ENCODE peak calls at places on chromosomes 4 and X, in ten cellular contexts. P is fibroblast of lung; V is left lung; L is neural progenitor cell; K is sigmoid colon; A is HCT116; N is MM.1S; W is spleen; H is CD8-positive, alpha-beta T cell; X is IMR-90. R is an unnamed sample.
A peak's percentile ranks its signal among the peaks of the same experiment; 100 is the strongest.

GRCh38 chr4:123102897-123103489 is 180.6 kb upstream of the NUDT6 start:
- DNase-seq in P (peak; percentile 79), V (no peak), L (peak; percentile 44), K (no peak), A (peak; percentile 19), N (peak; percentile 31), W (no peak), H (no peak), X (peak; percentile 69), R (no peak)

GRCh38 chrX:66833426-66833825 is 194.5 kb upstream of the EDA2R start:
- DNase-seq in P (no peak), V (no peak), L (no peak), K (no peak), A (no peak), N (no peak), W (no peak), H (no peak), X (no peak), R (no peak)

GRCh38 chrX:53594354-53594753 is 92.2 kb downstream of the HUWE1 start:
- DNase-seq in P (peak; percentile 5), V (no peak), L (no peak), K (no peak), A (no peak), N (no peak), W (no peak), H (no peak), X (peak; percentile 70), R (no peak)

GRCh38 chrX:18793601-18794089 is 86.2 kb downstream of the PPEF1 start:
- DNase-seq in P (peak; percentile 1), V (no peak), L (peak; percentile 77), K (no peak), A (no peak), N (no peak), W (no peak), H (no peak), X (no peak), R (no peak)

GRCh38 chr4:81606796-81607550 is 135.3 kb upstream of the RASGEF1B start:
- DNase-seq in P (peak; percentile 45), V (peak; percentile 36), L (no peak), K (no peak), A (no peak), N (no peak), W (no peak), H (no peak), X (no peak), R (no peak)

GRCh38 chr4:576991-577498 is 950 bp upstream of the TMEM271 start:
- DNase-seq in P (no peak), V (no peak), L (peak; percentile 36), K (no peak), A (no peak), N (no peak), W (peak; percentile 43), H (no peak), X (no peak), R (no peak)

GRCh38 chr4:173237722-173238121 is 69.1 kb downstream of the GALNT7 start:
- DNase-seq in P (no peak), V (no peak), L (no peak), K (no peak), A (no peak), N (no peak), W (no peak), H (no peak), X (no peak), R (no peak)

GRCh38 chr4:3783691-3784306 is 17.6 kb downstream of the ADRA2C start:
- DNase-seq in P (no peak), V (no peak), L (peak; percentile 75), K (no peak), A (no peak), N (no peak), W (no peak), H (no peak), X (no peak), R (no peak)

GRCh38 chrX:44570524-44570923 is 27.9 kb upstream of the FUNDC1 start:
- DNase-seq in P (peak; percentile 54), V (no peak), L (no peak), K (no peak), A (no peak), N (no peak), W (no peak), H (no peak), X (peak; percentile 28), R (no peak)

GRCh38 chr4:76449824-76450223 is 14.8 kb downstream of the SHROOM3 start:
- DNase-seq in P (peak; percentile 9), V (no peak), L (peak; percentile 39), K (no peak), A (no peak), N (no peak), W (no peak), H (no peak), X (no peak), R (no peak)

GRCh38 chr4:39947963-39948362 is 29.7 kb downstream of the PDS5A start:
- DNase-seq in P (no peak), V (no peak), L (no peak), K (no peak), A (no peak), N (no peak), W (no peak), H (no peak), X (no peak), R (no peak)

GRCh38 chr4:4937926-4938325 is 78.5 kb downstream of the MSX1 start:
- DNase-seq in P (no peak), V (no peak), L (no peak), K (no peak), A (no peak), N (no peak), W (no peak), H (no peak), X (no peak), R (no peak)

GRCh38 chrX:10633722-10634121 is 13.3 kb upstream of the MID1 start:
- DNase-seq in P (peak; percentile 88), V (no peak), L (no peak), K (peak; percentile 74), A (peak; percentile 77), N (no peak), W (no peak), H (no peak), X (peak; percentile 95), R (no peak)

GRCh38 chrX:10636851-10637250 is 16.5 kb upstream of the MID1 start:
- DNase-seq in P (peak; percentile 30), V (no peak), L (no peak), K (no peak), A (no peak), N (no peak), W (no peak), H (no peak), X (no peak), R (no peak)

GRCh38 chrX:10636337-10636736 is 16.0 kb upstream of the MID1 start:
- DNase-seq in P (peak; percentile 78), V (no peak), L (peak; percentile 55), K (no peak), A (peak; percentile 59), N (no peak), W (no peak), H (no peak), X (peak; percentile 68), R (no peak)

GRCh38 chrX:10631416-10632145 is 11.2 kb upstream of the MID1 start:
- DNase-seq in P (no peak), V (no peak), L (no peak), K (no peak), A (no peak), N (no peak), W (no peak), H (no peak), X (peak; percentile 54), R (no peak)

DNA sequence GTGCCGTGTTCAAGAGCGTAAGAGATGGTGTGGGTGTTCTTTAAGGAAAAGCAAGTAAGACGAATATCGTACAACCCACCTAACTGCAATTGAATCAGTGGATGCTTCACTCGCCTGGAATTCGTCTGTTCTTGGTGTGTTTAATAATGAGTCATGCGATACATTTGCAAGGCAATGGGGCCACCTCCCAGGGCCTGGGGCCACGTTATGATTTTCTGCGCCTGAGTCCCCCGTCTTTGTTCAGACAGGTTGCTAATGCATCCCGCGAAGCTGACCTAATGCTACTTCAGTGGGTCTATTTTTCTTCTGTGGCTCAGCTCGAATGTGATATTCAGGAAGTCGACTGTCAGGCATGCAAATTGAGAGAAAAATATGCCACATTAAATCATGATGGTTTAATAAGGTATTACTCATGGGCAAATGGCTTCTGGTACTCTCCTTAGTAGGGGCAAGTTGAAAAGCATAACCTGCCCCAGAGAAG is 14.3 kb upstream of the MID1 start:
- DNase-seq in P (peak; percentile 78), V (no peak), L (no peak), K (no peak), A (peak; percentile 81), N (no peak), W (no peak), H (no peak), X (peak; percentile 94), R (no peak)
- H3K27ac ChIP-seq in P (peak overlapping the region; percentile 48), V (no peak overlapping the region), L (no peak overlapping the region), K (peak overlapping the region; percentile 77), A (peak overlapping the region; percentile 93), N (no peak overlapping the region), W (no peak overlapping the region), H (no peak overlapping the region), X (peak overlapping the region; percentile 62), R (no peak overlapping the region)

DNA sequence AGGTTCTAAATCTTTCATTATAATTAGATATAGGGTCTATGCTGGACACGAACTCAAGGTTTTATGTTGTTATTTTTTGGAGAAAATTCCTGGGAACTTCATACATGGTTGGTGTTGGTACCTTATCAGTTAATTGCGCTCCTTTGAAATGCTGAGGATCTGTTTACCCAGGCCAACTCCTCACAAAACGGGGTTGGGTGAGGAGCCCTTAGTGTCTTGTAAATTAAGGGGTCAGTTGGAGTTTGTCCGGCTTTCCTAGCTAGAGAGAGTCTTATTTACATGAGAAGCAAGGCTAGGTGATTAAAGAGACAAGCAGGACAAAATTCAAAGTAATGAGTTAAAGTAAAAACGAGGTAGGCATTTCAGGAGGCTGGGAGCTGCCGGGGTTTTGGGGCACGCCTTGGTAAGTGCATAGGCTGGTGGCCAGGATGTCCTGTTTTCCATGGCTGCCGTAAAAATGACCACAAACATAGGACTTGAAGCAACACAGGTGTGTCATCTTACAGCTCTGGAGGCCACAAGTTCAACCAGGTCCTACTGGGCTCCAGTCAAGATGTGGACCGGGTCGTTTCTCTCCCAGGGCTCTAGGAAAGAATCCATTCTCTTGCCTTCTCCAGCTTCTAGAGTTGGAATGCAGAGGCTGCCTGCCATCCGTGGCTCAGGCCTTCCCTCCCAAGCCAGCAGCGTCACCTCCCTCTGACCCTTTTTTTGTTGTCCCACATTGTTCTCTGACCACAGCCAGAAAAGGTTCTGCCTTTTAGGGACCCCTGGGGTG is 19.8 kb downstream of the PSAPL1 start:
- DNase-seq in P (no peak), V (peak; percentile 7), L (no peak), K (peak; percentile 4), A (no peak), N (no peak), W (no peak), H (no peak), X (no peak), R (peak; percentile 36)
- H3K4me3 ChIP-seq in P (no peak overlapping the region), V (no peak overlapping the region), L (no peak overlapping the region), K (no peak overlapping the region), A (no peak overlapping the region), N (no peak overlapping the region), W (no peak overlapping the region), H (no peak overlapping the region), X (no peak overlapping the region), R (no peak overlapping the region)

GRCh38 chr4:117777721-117778120 is 256.6 kb upstream of the NDST3 start:
- DNase-seq in P (peak; percentile 62), V (no peak), L (no peak), K (no peak), A (no peak), N (no peak), W (no peak), H (no peak), X (no peak), R (no peak)
- H3K4me1 ChIP-seq in P (no peaks in the 10 kb centered on the region), V (no peaks in the 10 kb centered on the region), L (no peaks in the 10 kb centered on the region), K (no peaks in the 10 kb centered on the region), A (no peaks in the 10 kb centered on the region), N (no peaks in the 10 kb centered on the region), W (no peaks in the 10 kb centered on the region), H (no peaks in the 10 kb centered on the region), X (no peaks in the 10 kb centered on the region), R (no peaks in the 10 kb centered on the region)

GRCh38 chr4:6064383-6064782 is 46.2 kb upstream of the C4orf50 start:
- DNase-seq in P (no peak), V (peak; percentile 19), L (no peak), K (no peak), A (no peak), N (no peak), W (no peak), H (no peak), X (no peak), R (no peak)
- H3K27ac ChIP-seq in P (no peak overlapping the region), V (no peak overlapping the region), L (no peak overlapping the region), K (no peak overlapping the region), A (no peak overlapping the region), N (no peak overlapping the region), W (no peak overlapping the region), H (no peak overlapping the region), X (no peak overlapping the region), R (no peak overlapping the region)